ENCODE peak calls at places on chromosomes 2 and 18, in four cellular contexts. X is WTC11, C is K562, A is H1. Z is an unnamed sample.

GRCh38 chr18:51133580-51134160 is 63.8 kb downstream of the MEX3C start:
- DNase-seq in X (no peak), C (no peak), A (no peak), Z (no peak)

GRCh38 chr18:79874553-79875530 is 76.6 kb downstream of the SLC66A2 start:
- DNase-seq in X (no peak), C (no peak), A (no peak), Z (no peak)

GRCh38 chr2:224023188-224023587 is 15.9 kb downstream of the SERPINE2 start:
- DNase-seq in X (no peak), C (no peak), A (no peak), Z (no peak)

GRCh38 chr2:158990397-158991209 is 22.2 kb downstream of the TANC1 start:
- DNase-seq in X (no peak), C (no peak), A (no peak), Z (no peak)

GRCh38 chr2:41853427-41854191 is 194.2 kb upstream of the PKDCC start:
- DNase-seq in X (peak), C (peak), A (peak), Z (peak)

GRCh38 chr18:80192653-80193385 is 54.5 kb downstream of the PARD6G start:
- DNase-seq in X (no peak), C (no peak), A (peak), Z (no peak)

GRCh38 chr18:58140366-58141325 is 96.6 kb downstream of the NEDD4L start:
- DNase-seq in X (no peak), C (no peak), A (no peak), Z (no peak)

GRCh38 chr2:13572466-13572865 is 855.7 kb downstream of the TRIB2 start:
- DNase-seq in X (no peak), C (no peak), A (no peak), Z (no peak)

GRCh38 chr2:120436460-120436739 is 90.5 kb downstream of the INHBB start:
- DNase-seq in X (no peak), C (no peak), A (no peak), Z (no peak)

GRCh38 chr18:22307528-22307927 is 110.2 kb downstream of the CTAGE1 start:
- DNase-seq in X (no peak), C (no peak), A (no peak), Z (no peak)

GRCh38 chr18:22314001-22314400 is 103.7 kb downstream of the CTAGE1 start:
- DNase-seq in X (no peak), C (no peak), A (no peak), Z (no peak)

GRCh38 chr18:22311301-22311700 is 106.4 kb downstream of the CTAGE1 start:
- DNase-seq in X (no peak), C (no peak), A (no peak), Z (no peak)

GRCh38 chr18:22314406-22314805 is 103.3 kb downstream of the CTAGE1 start:
- DNase-seq in X (no peak), C (no peak), A (no peak), Z (no peak)

DNA sequence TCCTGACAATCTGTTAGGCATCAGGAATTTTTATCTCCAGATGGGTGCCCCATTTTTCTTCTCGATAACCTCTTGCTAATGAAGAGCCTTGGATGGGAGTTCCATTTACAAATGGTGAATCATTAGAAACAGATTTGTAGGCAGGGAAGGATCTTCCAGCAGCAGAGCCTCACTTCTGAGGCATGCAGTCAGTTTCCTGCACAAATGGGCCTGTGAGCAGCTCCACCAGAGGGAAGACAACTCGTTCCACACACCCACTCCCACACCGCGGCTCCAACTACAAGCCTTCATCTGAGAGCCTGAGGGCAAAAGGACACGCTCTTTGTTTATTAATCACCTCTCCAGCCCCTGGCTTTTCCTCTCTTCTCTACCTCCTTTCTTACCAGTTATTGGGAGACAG is 108.5 kb downstream of the CTAGE1 start:
- DNase-seq in X (no peak), C (no peak), A (no peak), Z (no peak)
- TF ChIP-seq TEAD4 in X (no peak), C (no peak), A (no peak), Z (no peak)

DNA sequence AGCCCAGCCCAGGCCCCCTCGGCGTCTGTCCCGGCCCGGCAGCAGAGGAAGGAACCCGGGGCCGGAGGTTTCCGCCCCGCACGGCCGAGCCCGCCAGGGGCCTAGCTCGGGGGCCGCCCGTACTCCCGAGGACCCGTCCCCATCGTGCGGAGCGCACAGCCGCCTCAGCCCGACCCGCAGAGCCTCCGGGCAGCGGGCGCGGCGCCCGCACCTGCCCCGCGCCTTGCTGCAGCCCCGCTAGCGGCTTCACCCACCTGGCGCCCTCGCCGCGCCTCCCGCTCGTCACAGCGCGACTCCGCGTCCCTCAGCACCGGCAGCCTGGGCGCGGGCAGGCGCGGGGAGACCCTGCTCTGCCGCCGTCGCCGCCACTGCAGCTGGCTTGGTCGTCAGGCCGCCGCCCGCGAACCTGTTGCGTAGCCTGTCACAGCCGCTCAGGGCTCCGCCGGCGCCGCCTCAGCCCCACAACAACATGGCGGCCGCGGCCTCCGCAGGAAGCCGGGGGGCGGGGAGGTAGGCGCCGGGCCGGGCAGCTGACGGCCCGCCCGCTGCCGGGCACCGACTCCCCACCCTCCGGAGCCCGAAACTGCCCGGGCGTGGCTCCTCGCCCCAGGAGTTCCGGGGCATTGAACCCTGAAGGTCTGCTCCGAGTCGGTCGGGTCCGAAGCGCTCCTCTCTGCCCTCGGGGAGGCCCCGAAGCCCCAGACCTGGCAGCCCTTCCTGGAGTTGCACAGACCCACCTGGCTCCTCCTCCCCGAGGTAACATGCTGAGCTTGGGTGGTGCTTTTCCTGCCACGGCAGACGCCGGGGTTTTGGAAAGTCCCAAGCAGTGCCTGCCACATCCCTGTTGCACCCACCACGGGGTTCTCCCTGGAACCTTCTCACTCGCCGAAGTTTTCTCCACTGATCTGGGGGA is at the start of gene ITSN2:
- DNase-seq in X (peak), C (peak), A (peak), Z (peak)
- TF ChIP-seq TEAD4 in X (no peak), C (no peak), A (no peak), Z (no peak)

DNA sequence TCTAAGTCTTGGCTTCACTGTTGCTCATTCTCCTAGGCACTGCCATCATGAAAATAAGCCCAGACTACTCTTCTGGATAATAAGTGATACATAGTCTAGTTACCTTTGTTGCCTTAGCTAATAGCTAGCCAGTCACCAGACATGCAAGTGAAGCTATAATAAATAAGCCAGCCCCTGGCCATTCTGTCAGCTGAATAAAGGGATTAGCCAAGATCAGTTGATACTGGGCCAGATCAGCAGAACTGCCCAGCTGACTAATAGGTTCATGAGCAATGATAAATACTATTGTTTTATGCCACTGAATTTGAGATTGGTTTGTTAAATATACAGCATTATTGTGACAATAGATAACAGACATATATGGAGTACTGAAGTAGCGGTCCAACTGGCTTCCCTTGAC is 8.0 kb upstream of the C2orf69 start:
- DNase-seq in X (no peak), C (no peak), A (no peak), Z (no peak)
- TF ChIP-seq TEAD4 in X (no peak), C (no peak), A (no peak), Z (no peak)

DNA sequence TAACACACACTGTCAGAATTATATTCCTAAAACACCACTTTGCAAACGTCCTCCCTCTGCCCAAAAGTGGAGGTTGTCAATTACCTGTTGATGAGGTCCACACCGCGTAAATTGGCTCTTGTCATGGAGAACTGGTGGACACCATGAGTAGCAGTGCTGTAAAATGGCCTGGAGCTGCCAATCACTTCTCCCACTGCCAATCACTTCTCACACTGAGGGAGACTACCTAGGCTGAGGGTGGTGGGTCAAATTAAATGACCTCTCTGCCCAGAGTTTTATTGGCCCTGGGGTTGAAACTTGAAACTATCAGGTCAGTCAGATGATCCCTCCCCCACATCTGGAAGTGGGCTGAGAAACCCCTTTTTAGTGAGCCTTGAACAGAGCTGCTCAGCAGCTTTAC is 89.6 kb downstream of the SOWAHC start:
- DNase-seq in X (no peak), C (no peak), A (no peak), Z (no peak)
- TF ChIP-seq TEAD4 in X (no peak), C (no peak), A (no peak), Z (no peak)

GRCh38 chr2:176125215-176126054 is 2.9 kb downstream of the HOXD9 start:
- DNase-seq in X (no peak), C (no peak), A (peak), Z (no peak)
- TF ChIP-seq TEAD4 in X (no peak), C (no peak), A (no peak), Z (no peak)

GRCh38 chr2:109144271-109144670 is 15.3 kb downstream of the SH3RF3 start:
- DNase-seq in X (no peak), C (no peak), A (no peak), Z (no peak)
- TF ChIP-seq TEAD4 in X (no peak), C (no peak), A (no peak), Z (no peak)